ENCODE peak calls at places on chromosomes 6 and 20, in five cellular contexts. Y, H, D, V and P are unnamed samples.

GRCh38 chr6:3205913-3206312 is 21.5 kb downstream of the TUBB2B start:
- DNase-seq in Y (peak), H (no peak), D (no peak), V (peak), P (no peak)

GRCh38 chr6:111805511-111806181 is 67.6 kb downstream of the FYN start:
- DNase-seq in Y (peak), H (no peak), D (no peak), V (no peak), P (no peak)

GRCh38 chr6:121698617-121699016 is 263.2 kb downstream of the GJA1 start:
- DNase-seq in Y (no peak), H (no peak), D (no peak), V (no peak), P (no peak)

GRCh38 chr6:142302427-142303190 is 802 bp downstream of the ADGRG6 start:
- DNase-seq in Y (peak), H (peak), D (peak), V (peak), P (peak)

GRCh38 chr20:57126481-57127092 is 139.9 kb downstream of the BMP7 start:
- DNase-seq in Y (no peak), H (no peak), D (no peak), V (no peak), P (no peak)

GRCh38 chr6:8375916-8376315 is 59.4 kb downstream of the SLC35B3 start:
- DNase-seq in Y (no peak), H (no peak), D (no peak), V (no peak), P (no peak)

GRCh38 chr20:884983-885952 is 30.9 kb downstream of the ANGPT4 start:
- DNase-seq in Y (peak), H (peak), D (peak), V (peak), P (peak)

GRCh38 chr6:1917628-1918371 is 308.1 kb downstream of the FOXC1 start:
- DNase-seq in Y (peak), H (peak), D (no peak), V (peak), P (peak)

GRCh38 chr6:16929814-16930213 is 168.6 kb upstream of the ATXN1 start:
- DNase-seq in Y (peak), H (no peak), D (no peak), V (no peak), P (no peak)

GRCh38 chr6:106773956-106774629 is 144.7 kb downstream of the QRSL1 start:
- DNase-seq in Y (no peak), H (no peak), D (no peak), V (no peak), P (no peak)

GRCh38 chr6:16700202-16700997 is 60.9 kb downstream of the ATXN1 start:
- DNase-seq in Y (no peak), H (peak), D (no peak), V (no peak), P (no peak)

GRCh38 chr6:30358340-30358679 is 13.4 kb downstream of the RPP21 start:
- DNase-seq in Y (peak), H (peak), D (no peak), V (no peak), P (no peak)

GRCh38 chr6:28281288-28282064 is at the start of gene PGBD1:
- DNase-seq in Y (peak), H (peak), D (peak), V (peak), P (peak)

GRCh38 chr20:48406462-48407235 is 421.1 kb downstream of the PREX1 start:
- DNase-seq in Y (no peak), H (no peak), D (no peak), V (no peak), P (no peak)

GRCh38 chr6:26249709-26249958 is 115.4 kb upstream of the BTN3A2 start:
- DNase-seq in Y (no peak), H (no peak), D (no peak), V (no peak), P (no peak)

GRCh38 chr6:41159415-41160082 is 3.4 kb downstream of the TREM2 start:
- DNase-seq in Y (peak), H (no peak), D (no peak), V (no peak), P (peak)

GRCh38 chr6:139977887-139978332 is 603.5 kb upstream of the CITED2 start:
- DNase-seq in Y (peak), H (peak), D (no peak), V (peak), P (no peak)

GRCh38 chr6:157461000-157461915 is 80.3 kb downstream of the ZDHHC14 start:
- DNase-seq in Y (peak), H (peak), D (peak), V (peak), P (no peak)

GRCh38 chr6:12896208-12896733 is 179.7 kb downstream of the PHACTR1 start:
- DNase-seq in Y (no peak), H (no peak), D (no peak), V (no peak), P (no peak)

GRCh38 chr6:94065707-94066337 is 646.5 kb upstream of the EPHA7 start:
- DNase-seq in Y (no peak), H (no peak), D (no peak), V (no peak), P (no peak)

GRCh38 chr6:145175470-145175869 is 559.9 kb downstream of the EPM2A start:
- DNase-seq in Y (no peak), H (no peak), D (no peak), V (no peak), P (no peak)

GRCh38 chr20:51584737-51585136 is 42.2 kb upstream of the NFATC2 start:
- DNase-seq in Y (no peak), H (no peak), D (no peak), V (no peak), P (no peak)

GRCh38 chr20:62977613-62978558 is 25.4 kb downstream of the SLC17A9 start:
- DNase-seq in Y (no peak), H (no peak), D (no peak), V (no peak), P (no peak)

GRCh38 chr6:11759995-11760394 is 18.6 kb downstream of the ADTRP start:
- DNase-seq in Y (no peak), H (no peak), D (no peak), V (no peak), P (no peak)

GRCh38 chr6:150078788-150079187 is 9.9 kb upstream of the ULBP3 start:
- DNase-seq in Y (no peak), H (no peak), D (no peak), V (no peak), P (no peak)

GRCh38 chr6:169188051-169188863 is 65.4 kb downstream of the THBS2 start:
- DNase-seq in Y (peak), H (peak), D (no peak), V (no peak), P (no peak)

GRCh38 chr6:73451166-73452106 is 661 bp downstream of the CGAS start:
- DNase-seq in Y (peak), H (peak), D (peak), V (no peak), P (peak)

GRCh38 chr6:118551063-118551672 is 3.1 kb downstream of the PLN start:
- DNase-seq in Y (peak), H (peak), D (no peak), V (peak), P (no peak)

GRCh38 chr6:33752139-33753015 is 5.7 kb upstream of the IP6K3 start:
- DNase-seq in Y (no peak), H (no peak), D (no peak), V (no peak), P (no peak)

GRCh38 chr6:124430741-124431140 is 531.5 kb upstream of the RNF217 start:
- DNase-seq in Y (no peak), H (no peak), D (no peak), V (peak), P (no peak)

GRCh38 chr6:79713701-79714322 is 82.7 kb downstream of the SH3BGRL2 start:
- DNase-seq in Y (peak), H (peak), D (peak), V (peak), P (no peak)

DNA sequence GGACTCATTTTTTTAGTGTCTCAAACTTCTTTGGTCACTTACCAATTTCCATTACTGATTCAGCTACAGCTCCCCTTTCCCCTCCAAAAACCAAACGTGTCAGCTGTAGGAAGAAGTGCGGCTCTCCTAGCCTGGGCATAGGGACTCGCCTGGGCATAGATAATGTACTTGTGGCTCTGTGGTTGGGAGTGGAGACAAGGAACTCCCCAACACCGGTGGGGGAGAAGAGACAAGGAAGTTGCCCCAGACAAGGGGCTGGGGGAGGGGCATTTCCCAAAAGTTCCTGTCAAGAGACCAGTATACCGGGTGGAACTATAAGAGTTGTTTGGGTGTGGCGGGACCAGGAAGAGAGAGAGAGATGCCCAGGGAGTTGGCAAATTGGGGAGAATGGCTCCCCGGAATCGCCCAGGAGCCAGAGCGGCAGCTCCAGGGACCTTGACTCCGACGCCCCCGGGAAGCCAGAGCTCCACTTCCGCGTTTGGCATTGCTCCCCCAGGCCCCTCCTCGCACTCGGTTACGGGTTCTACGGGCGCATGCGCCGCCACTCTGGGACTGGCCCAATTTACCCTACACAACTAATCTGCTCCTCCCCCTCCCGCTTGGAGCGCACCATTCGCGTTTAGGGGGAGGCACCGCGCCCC is 871 bp upstream of the ZFAND3 start:
- DNase-seq in Y (peak), H (peak), D (peak), V (peak), P (peak)
- H2BK5ac ChIP-seq in Y (peak), H (no peak), D (no peak), V (peak), P (peak)

GRCh38 chr6:84596488-84596887 is 167.9 kb downstream of the TBX18 start:
- DNase-seq in Y (no peak), H (no peak), D (no peak), V (no peak), P (no peak)

GRCh38 chr6:84601366-84601765 is 163.0 kb downstream of the TBX18 start:
- DNase-seq in Y (no peak), H (peak), D (no peak), V (no peak), P (no peak)

GRCh38 chr6:84599991-84600390 is 164.4 kb downstream of the TBX18 start:
- DNase-seq in Y (no peak), H (no peak), D (no peak), V (no peak), P (no peak)

DNA sequence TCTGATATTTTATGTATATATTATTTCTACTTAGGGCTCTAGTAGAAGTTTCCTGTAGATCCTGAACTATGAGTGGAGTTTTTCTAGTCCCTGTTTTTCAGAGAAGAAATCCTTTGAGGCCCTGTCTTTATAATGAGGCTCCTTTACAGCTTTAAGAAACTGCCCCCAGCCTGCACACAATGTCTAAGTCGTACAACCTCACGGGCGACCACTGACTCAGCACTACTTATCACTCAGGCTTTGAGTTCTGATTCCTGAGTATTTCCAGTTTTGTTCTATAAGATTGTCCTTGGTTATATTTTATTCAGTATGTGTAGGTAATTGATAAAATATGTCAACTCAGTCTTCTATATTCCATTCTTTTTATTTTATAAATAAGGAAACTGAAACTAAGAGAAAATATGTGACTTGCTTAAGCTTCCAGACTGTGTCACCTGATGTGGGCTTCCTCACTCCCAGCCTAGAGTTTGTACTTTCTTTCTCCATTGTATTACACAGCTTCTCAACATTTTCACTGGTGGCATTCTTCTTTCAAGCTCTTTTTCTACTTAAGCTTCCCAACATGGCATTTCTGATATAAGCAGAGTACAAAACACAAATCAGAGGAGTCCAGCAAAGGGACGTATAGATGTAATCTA is 167.0 kb downstream of the TBX18 start:
- DNase-seq in Y (no peak), H (no peak), D (no peak), V (no peak), P (no peak)
- H2BK5ac ChIP-seq in Y (no peak), H (no peak), D (no peak), V (no peak), P (no peak)

GRCh38 chr6:52505726-52506501 is 70.9 kb downstream of the TRAM2 start:
- DNase-seq in Y (no peak), H (no peak), D (no peak), V (no peak), P (no peak)
- H2BK5ac ChIP-seq in Y (no peak), H (no peak), D (no peak), V (no peak), P (peak)

DNA sequence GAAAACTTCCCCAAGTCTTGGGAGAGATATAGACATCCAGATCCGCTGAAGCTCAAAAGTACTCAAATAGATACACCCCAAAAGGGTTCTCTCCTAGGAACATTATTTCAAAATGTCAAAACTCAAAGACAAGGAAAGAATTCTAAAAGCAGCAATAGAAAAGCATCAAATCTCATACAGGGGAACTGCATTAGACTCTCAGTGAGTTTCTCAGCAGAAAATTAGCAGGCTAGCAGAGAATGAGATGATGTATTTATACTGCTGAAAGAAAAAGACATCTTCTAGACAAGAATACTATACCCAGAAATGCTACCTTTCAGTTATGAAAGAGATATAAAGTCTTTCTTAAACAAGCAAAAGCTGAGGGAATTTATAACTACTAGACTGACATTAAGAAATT is 75.5 kb upstream of the RIMS1 start:
- DNase-seq in Y (no peak), H (peak), D (no peak), V (no peak), P (no peak)
- H2BK5ac ChIP-seq in Y (no peak), H (no peak), D (no peak), V (no peak), P (no peak)

GRCh38 chr20:23508896-23509579 is 18.1 kb downstream of the CST8 start:
- DNase-seq in Y (no peak), H (no peak), D (no peak), V (no peak), P (no peak)
- H2BK5ac ChIP-seq in Y (no peak), H (no peak), D (no peak), V (no peak), P (peak)

GRCh38 chr6:77457720-77458349 is 5.5 kb downstream of the HTR1B start:
- DNase-seq in Y (peak), H (peak), D (peak), V (peak), P (peak)
- H2BK5ac ChIP-seq in Y (peak), H (no peak), D (no peak), V (no peak), P (no peak)